ENCODE peak calls at places on chromosomes 5 and 9, in ten cellular contexts. D, Q, C, J, A, B, E, M, N and U are unnamed samples.
A peak's percentile ranks its signal among the peaks of the same experiment; 100 is the strongest.

GRCh38 chr5:141783599-141784296 is 94.5 kb downstream of the PCDH1 start:
- DNase-seq in D (no peak), Q (no peak), C (no peak), J (no peak), A (peak; percentile 67), B (no peak), E (no peak), M (no peak), N (no peak), U (no peak)

GRCh38 chr5:5373351-5374033 is 49.0 kb upstream of the ICE1 start:
- DNase-seq in D (no peak), Q (no peak), C (no peak), J (no peak), A (no peak), B (no peak), E (no peak), M (no peak), N (no peak), U (peak; percentile 80)

GRCh38 chr5:150411245-150411979 is 1.3 kb downstream of the CD74 start:
- DNase-seq in D (no peak), Q (peak; percentile 74), C (no peak), J (no peak), A (peak; percentile 70), B (no peak), E (peak; percentile 56), M (no peak), N (no peak), U (no peak)

GRCh38 chr5:3105172-3105571 is 353.7 kb upstream of the IRX2 start:
- DNase-seq in D (no peak), Q (no peak), C (no peak), J (no peak), A (no peak), B (no peak), E (no peak), M (no peak), N (no peak), U (no peak)

GRCh38 chr9:132645711-132646110 is 24.1 kb downstream of the DDX31 start:
- DNase-seq in D (no peak), Q (no peak), C (no peak), J (no peak), A (no peak), B (no peak), E (no peak), M (no peak), N (no peak), U (no peak)

GRCh38 chr9:77903666-77904248 is 127.9 kb downstream of the GNAQ start:
- DNase-seq in D (no peak), Q (no peak), C (no peak), J (no peak), A (no peak), B (no peak), E (no peak), M (no peak), N (no peak), U (no peak)

GRCh38 chr9:126169736-126170135 is 156.9 kb upstream of the MVB12B start:
- DNase-seq in D (no peak), Q (no peak), C (no peak), J (no peak), A (no peak), B (no peak), E (no peak), M (no peak), N (no peak), U (no peak)

GRCh38 chr9:133953976-133954709 is 38.0 kb downstream of the VAV2 start:
- DNase-seq in D (no peak), Q (no peak), C (no peak), J (no peak), A (no peak), B (no peak), E (no peak), M (no peak), N (no peak), U (no peak)

GRCh38 chr5:143014017-143014651 is 244.0 kb downstream of the ARHGAP26 start:
- DNase-seq in D (no peak), Q (peak; percentile 19), C (no peak), J (no peak), A (peak; percentile 87), B (no peak), E (no peak), M (no peak), N (peak; percentile 27), U (no peak)

GRCh38 chr5:175773534-175774070 is 97.8 kb upstream of the CPLX2 start:
- DNase-seq in D (no peak), Q (no peak), C (no peak), J (no peak), A (no peak), B (no peak), E (no peak), M (no peak), N (no peak), U (no peak)

DNA sequence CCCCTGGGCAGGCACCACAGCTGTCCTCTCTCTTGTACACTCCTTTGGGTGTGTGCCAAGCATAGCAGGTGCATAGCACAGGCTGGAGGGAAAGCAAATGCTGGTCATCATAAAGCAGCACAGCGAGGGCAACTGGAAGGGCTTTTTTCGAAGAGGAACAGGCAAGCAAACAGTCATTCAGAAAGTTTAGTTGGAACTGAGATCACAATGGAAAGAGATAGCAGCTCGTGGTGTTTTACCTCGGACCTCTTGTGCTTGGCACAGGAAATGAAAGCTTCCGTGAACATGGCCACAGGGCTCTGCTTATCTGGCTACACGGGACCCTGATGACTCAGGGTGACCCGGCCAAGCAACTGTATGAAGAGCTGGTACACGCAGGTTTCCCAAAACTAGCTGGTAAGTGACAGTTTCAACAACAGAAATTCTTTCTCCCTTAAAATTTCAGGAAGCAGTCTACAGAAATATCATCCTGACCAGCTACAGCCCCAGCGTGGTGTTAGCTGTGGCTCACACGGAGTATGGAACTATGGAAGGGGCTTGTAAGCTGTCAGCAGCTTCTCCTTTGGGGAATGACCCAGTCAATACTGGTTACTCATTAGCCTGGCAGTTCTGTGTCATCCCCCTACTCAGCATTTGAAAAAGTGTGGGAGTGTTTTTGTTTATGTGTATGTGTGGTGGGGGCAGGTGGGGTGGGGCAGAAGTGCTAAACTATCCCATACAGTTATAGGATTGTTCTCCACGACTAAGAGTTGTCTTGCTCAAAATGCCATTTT is 48.1 kb downstream of the POC5 start:
- DNase-seq in D (peak; percentile 39), Q (peak; percentile 65), C (no peak), J (no peak), A (no peak), B (peak; percentile 18), E (no peak), M (no peak), N (no peak), U (no peak)
- TF ChIP-seq POLR2AphosphoS5 in D (no peak), Q (no peak), C (no peak), J (no peak), A (no peak), B (peak; percentile 73), E (no peak), M (no peak), N (no peak), U (no peak)

DNA sequence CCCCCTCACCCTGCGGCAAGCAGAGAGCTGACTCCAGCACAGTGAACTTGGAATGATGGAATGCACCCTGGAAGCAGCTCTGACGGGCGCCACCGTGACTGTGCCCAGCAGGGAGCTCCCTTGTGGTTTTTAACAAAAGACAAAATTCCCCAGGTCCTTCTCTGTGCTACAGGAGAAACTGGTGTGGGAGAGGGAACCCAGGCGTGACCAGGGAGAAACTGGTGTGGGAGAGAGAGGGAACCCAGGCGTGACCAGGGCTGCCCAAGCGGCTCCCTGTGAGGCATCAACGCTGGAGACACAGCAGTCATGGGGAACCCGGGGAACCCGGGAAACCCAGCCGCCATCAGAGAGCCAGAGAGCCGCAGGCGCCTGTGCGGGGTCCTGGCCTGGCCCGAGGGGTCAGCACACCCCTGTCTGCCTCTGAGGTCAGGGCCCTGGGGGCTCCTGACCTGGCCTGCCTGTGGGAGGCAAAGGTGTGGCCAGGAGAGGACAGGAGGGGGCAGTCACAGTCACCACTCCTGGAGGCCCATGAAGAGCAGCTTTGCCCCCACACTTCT is 3.1 kb upstream of the AHRR start:
- DNase-seq in D (no peak), Q (no peak), C (no peak), J (peak; percentile 48), A (peak; percentile 20), B (no peak), E (no peak), M (no peak), N (no peak), U (no peak)
- TF ChIP-seq POLR2AphosphoS5 in D (no peak), Q (no peak), C (no peak), J (no peak), A (no peak), B (no peak), E (no peak), M (no peak), N (no peak), U (no peak)

GRCh38 chr5:43191740-43192557 is at the start of gene NIM1K:
- DNase-seq in D (peak; percentile 58), Q (peak; percentile 62), C (peak; percentile 26), J (no peak), A (peak; percentile 81), B (peak; percentile 53), E (peak; percentile 83), M (peak; percentile 18), N (peak; percentile 91), U (peak; percentile 87)
- TF ChIP-seq POLR2AphosphoS5 in D (no peak), Q (no peak), C (no peak), J (no peak), A (no peak), B (no peak), E (no peak), M (no peak), N (no peak), U (peak; percentile 32)

DNA sequence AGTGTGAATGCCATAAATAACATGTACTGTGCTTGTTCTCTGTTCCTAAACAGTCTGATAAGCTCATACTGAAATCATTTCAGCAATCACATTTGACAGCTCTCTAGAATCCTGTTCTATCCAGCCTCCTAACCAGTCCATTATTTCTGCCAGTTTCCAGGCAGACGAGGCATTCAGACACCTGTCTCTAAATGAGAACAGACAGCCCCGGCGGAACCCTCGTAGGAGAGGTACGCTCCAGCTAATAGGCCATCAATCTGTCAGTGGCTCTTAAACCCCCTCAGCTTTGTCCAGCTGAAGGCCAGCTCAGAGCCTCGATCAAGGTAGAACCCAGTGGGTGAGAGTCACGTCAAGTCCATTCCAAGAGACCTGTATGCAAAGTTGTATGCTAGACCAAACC is 272.3 kb downstream of the GLIS3 start:
- DNase-seq in D (no peak), Q (no peak), C (no peak), J (no peak), A (no peak), B (no peak), E (no peak), M (no peak), N (no peak), U (no peak)
- TF ChIP-seq POLR2AphosphoS5 in D (no peak), Q (no peak), C (no peak), J (no peak), A (no peak), B (no peak), E (no peak), M (no peak), N (no peak), U (no peak)

GRCh38 chr5:80246995-80247729 is 8.7 kb downstream of the SERINC5 start:
- DNase-seq in D (peak; percentile 73), Q (peak; percentile 73), C (peak; percentile 80), J (peak; percentile 83), A (peak; percentile 81), B (no peak), E (no peak), M (peak; percentile 48), N (peak; percentile 48), U (peak; percentile 73)
- TF ChIP-seq POLR2AphosphoS5 in D (no peak), Q (peak; percentile 83), C (peak; percentile 87), J (peak; percentile 90), A (no peak), B (no peak), E (no peak), M (no peak), N (no peak), U (no peak)